ENCODE peak calls at places on chromosomes 13 and 19, in ten cellular contexts. M is HAP-1; U is ACHN; P is NCI-H774; W is stomach; T is hepatic stellate cell; S is NCI-H1105 treated with DMSO at 0.1 percent for 48 hours; J is aorta; X is iPS DF 6.9; D is effector CD8-positive, alpha-beta T cell. V is an unnamed sample.

GRCh38 chr19:18399008-18399407 is 1.6 kb upstream of the LRRC25 start:
- DNase-seq in M (no peak), U (no peak), P (no peak), W (peak; percentile 87), T (peak; percentile 70), S (peak; percentile 25), J (peak; percentile 81), X (no peak), D (no peak), V (no peak)

GRCh38 chr19:29535432-29535831 is 9.6 kb downstream of the VSTM2B start:
- DNase-seq in M (no peak), U (no peak), P (no peak), W (peak; percentile 11), T (no peak), S (no peak), J (no peak), X (no peak), D (no peak), V (no peak)

GRCh38 chr13:73599232-73600128 is 534.7 kb downstream of the KLF12 start:
- DNase-seq in M (no peak), U (no peak), P (no peak), W (no peak), T (no peak), S (no peak), J (no peak), X (no peak), D (no peak), V (no peak)

GRCh38 chr19:11274533-11275086 is 12.3 kb upstream of the DOCK6 start:
- DNase-seq in M (no peak), U (no peak), P (no peak), W (no peak), T (no peak), S (no peak), J (no peak), X (no peak), D (no peak), V (no peak)

GRCh38 chr19:40565910-40566495 is 10.7 kb upstream of the SHKBP1 start:
- DNase-seq in M (no peak), U (no peak), P (no peak), W (no peak), T (no peak), S (no peak), J (no peak), X (no peak), D (no peak), V (no peak)

GRCh38 chr19:13156968-13157882 is 7.0 kb downstream of the IER2 start:
- DNase-seq in M (no peak), U (no peak), P (no peak), W (no peak), T (peak; percentile 36), S (no peak), J (no peak), X (no peak), D (no peak), V (no peak)

GRCh38 chr13:98739023-98739422 is 13.4 kb downstream of the SLC15A1 start:
- DNase-seq in M (no peak), U (no peak), P (no peak), W (no peak), T (no peak), S (no peak), J (no peak), X (no peak), D (no peak), V (no peak)

GRCh38 chr13:104571161-104571889 is 1505.1 kb upstream of the SLC10A2 start:
- DNase-seq in M (no peak), U (peak; percentile 81), P (peak; percentile 64), W (peak; percentile 55), T (peak; percentile 1), S (peak; percentile 67), J (peak; percentile 58), X (peak; percentile 71), D (no peak), V (peak; percentile 7)

GRCh38 chr19:11495885-11496284 is 9.8 kb downstream of the ZNF653 start:
- DNase-seq in M (no peak), U (no peak), P (no peak), W (no peak), T (no peak), S (no peak), J (no peak), X (no peak), D (no peak), V (no peak)

GRCh38 chr13:92175330-92175729 is 776.9 kb downstream of the GPC5 start:
- DNase-seq in M (peak; percentile 43), U (peak; percentile 68), P (no peak), W (no peak), T (peak; percentile 31), S (peak; percentile 30), J (no peak), X (no peak), D (no peak), V (peak; percentile 21)

V was measured in GM13976.